ENCODE peak calls at places on chromosomes 7 and 10, in nine cellular contexts. L is endothelial cell, O is MM.1S, X is keratinocyte, P is WTC11, F is kidney epithelial cell, I is Peyer's patch, M is foreskin fibroblast, V is IMR-90. U is an unnamed sample.

GRCh38 chr10:116663342-116663741 is 42.6 kb downstream of the PNLIPRP2 start:
- DNase-seq in L (no peak), O (no peak), X (no peak), P (no peak), F (no peak), I (no peak), M (no peak), V (no peak), U (no peak)

GRCh38 chr7:115869225-115869624 is 161.3 kb downstream of the TFEC start:
- DNase-seq in L (no peak), O (no peak), X (no peak), P (no peak), F (no peak), I (no peak), M (peak; percentile 42), V (peak; percentile 49), U (no peak)

GRCh38 chr10:88962336-88962735 is 9.8 kb upstream of the ACTA2 start:
- DNase-seq in L (no peak), O (peak; percentile 78), X (no peak), P (no peak), F (no peak), I (no peak), M (no peak), V (no peak), U (no peak)

GRCh38 chr7:70417061-70417655 is 714.8 kb upstream of the GALNT17 start:
- DNase-seq in L (no peak), O (no peak), X (no peak), P (peak; percentile 15), F (no peak), I (no peak), M (no peak), V (no peak), U (no peak)

GRCh38 chr7:46229409-46229808 is 308.3 kb upstream of the IGFBP3 start:
- DNase-seq in L (no peak), O (no peak), X (no peak), P (no peak), F (peak; percentile 85), I (no peak), M (peak; percentile 36), V (peak; percentile 96), U (peak; percentile 85)

GRCh38 chr10:83680470-83680891 is 458.8 kb upstream of the GHITM start:
- DNase-seq in L (no peak), O (peak; percentile 91), X (no peak), P (no peak), F (no peak), I (no peak), M (no peak), V (no peak), U (no peak)

GRCh38 chr10:58436071-58436470 is 50.9 kb downstream of the TFAM start:
- DNase-seq in L (peak; percentile 22), O (peak; percentile 59), X (peak; percentile 73), P (no peak), F (peak; percentile 62), I (no peak), M (no peak), V (no peak), U (no peak)

GRCh38 chr10:53909791-53910190 is 891.2 kb downstream of the PCDH15 start:
- DNase-seq in L (no peak), O (no peak), X (no peak), P (peak; percentile 30), F (no peak), I (no peak), M (no peak), V (no peak), U (no peak)

GRCh38 chr7:49324707-49325106 is 400.4 kb downstream of the CDC14C start:
- DNase-seq in L (no peak), O (no peak), X (no peak), P (no peak), F (no peak), I (no peak), M (no peak), V (no peak), U (no peak)

GRCh38 chr7:16811555-16811954 is 6.8 kb upstream of the AGR2 start:
- DNase-seq in L (no peak), O (no peak), X (no peak), P (no peak), F (no peak), I (no peak), M (peak; percentile 45), V (peak; percentile 73), U (peak; percentile 69)

GRCh38 chr7:43211276-43211675 is 98.8 kb downstream of the HECW1 start:
- DNase-seq in L (peak; percentile 30), O (no peak), X (no peak), P (no peak), F (no peak), I (no peak), M (no peak), V (no peak), U (peak; percentile 17)
- TF ChIP-seq CTCF in L (no peak), O (no peak), X (no peak), P (no peak), F (peak; percentile 40), I (no peak), M (no peak), V (no peak), U (peak; percentile 72)

GRCh38 chr10:133516072-133516471 is 11.1 kb upstream of the CYP2E1 start:
- DNase-seq in L (no peak), O (no peak), X (no peak), P (no peak), F (no peak), I (no peak), M (no peak), V (peak; percentile 8), U (no peak)
- TF ChIP-seq CTCF in L (no peak), O (no peak), X (no peak), P (no peak), F (no peak), I (no peak), M (no peak), V (no peak), U (no peak)

GRCh38 chr7:135411098-135411497 is 98.8 kb downstream of the CNOT4 start:
- DNase-seq in L (no peak), O (no peak), X (no peak), P (no peak), F (no peak), I (no peak), M (no peak), V (no peak), U (no peak)

GRCh38 chr7:135410546-135410942 is 99.4 kb downstream of the CNOT4 start:
- DNase-seq in L (no peak), O (no peak), X (no peak), P (no peak), F (no peak), I (no peak), M (no peak), V (no peak), U (no peak)

GRCh38 chr7:135416431-135416830 is 93.5 kb downstream of the CNOT4 start:
- DNase-seq in L (no peak), O (no peak), X (no peak), P (no peak), F (no peak), I (no peak), M (no peak), V (no peak), U (no peak)

GRCh38 chr7:135414208-135414607 is 95.7 kb downstream of the CNOT4 start:
- DNase-seq in L (no peak), O (no peak), X (no peak), P (no peak), F (no peak), I (no peak), M (no peak), V (no peak), U (no peak)

DNA sequence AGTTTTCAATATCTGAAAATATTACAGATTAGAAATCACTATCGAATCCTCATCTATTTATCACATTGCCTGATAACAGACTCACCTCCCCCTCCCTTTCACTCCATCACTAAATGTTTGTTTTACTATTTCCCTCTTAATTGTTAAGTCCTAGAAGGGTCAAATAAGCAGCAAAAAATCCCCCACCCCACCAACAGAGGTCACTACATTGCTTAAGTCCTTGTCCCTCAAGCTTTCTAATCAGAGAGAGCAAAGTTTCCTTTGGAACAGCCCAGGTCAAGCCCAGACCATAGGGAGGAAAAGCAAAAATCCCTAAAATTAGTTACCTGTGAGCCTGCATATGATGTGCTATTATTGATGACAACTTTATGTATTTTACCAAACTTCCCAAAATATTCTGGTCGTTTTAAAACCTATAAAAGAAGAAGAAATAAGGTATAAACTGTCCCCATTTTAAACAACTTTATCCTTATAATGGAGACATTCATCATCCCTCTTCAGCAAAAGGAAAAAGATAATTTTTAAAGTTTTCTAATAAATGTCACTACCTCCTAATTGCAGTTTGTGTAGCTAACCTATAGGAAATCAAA is 95.0 kb downstream of the CNOT4 start:
- DNase-seq in L (peak; percentile 55), O (peak; percentile 65), X (no peak), P (peak; percentile 69), F (peak; percentile 38), I (no peak), M (peak; percentile 23), V (peak; percentile 64), U (peak; percentile 47)
- TF ChIP-seq CTCF in L (peak; percentile 69), O (peak; percentile 66), X (peak; percentile 66), P (peak; percentile 46), F (peak; percentile 65), I (peak; percentile 34), M (peak; percentile 61), V (peak; percentile 50), U (peak; percentile 79)

GRCh38 chr7:100612730-100613446 is 548 bp downstream of the MOSPD3 start:
- DNase-seq in L (no peak), O (no peak), X (no peak), P (peak; percentile 46), F (no peak), I (peak; percentile 56), M (no peak), V (no peak), U (no peak)
- TF ChIP-seq CTCF in L (no peak), O (no peak), X (no peak), P (no peak), F (peak; percentile 40), I (no peak), M (no peak), V (no peak), U (peak; percentile 31)

DNA sequence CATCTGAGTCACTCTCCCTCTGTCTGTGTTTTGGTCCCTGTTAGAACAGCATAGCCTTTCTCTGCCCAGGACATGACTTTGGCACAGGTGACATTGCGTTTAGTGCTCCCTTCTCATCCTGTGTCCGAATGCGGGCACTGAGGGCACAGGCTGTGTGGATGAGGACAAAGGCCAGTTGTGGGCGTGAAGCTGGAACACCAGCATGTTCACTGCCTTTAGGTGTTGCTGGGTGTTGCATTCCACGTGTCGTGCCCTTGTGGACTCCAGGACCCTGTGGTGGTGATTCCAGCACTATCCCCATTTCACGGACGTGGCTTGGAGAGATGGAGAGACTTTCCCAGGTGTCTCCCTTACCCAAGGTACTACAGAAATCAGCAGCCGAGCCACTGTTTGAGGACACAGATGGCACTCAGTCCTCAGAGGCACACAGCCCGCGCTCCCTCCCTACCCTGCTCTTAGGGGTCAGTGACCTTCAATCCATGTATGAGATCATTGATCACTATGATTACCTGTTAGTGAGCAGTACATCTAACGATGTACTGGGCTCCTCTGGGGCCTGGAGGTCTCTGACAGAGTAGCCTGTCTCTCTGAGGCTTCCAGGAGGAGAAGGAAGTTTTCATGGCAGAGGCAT is 917 bp upstream of the CNPY1 start:
- DNase-seq in L (no peak), O (no peak), X (no peak), P (no peak), F (no peak), I (no peak), M (no peak), V (no peak), U (no peak)
- TF ChIP-seq CTCF in L (no peak), O (no peak), X (no peak), P (no peak), F (no peak), I (no peak), M (no peak), V (no peak), U (no peak)

U was measured in HFFc6.